ENCODE peak calls at places on chromosomes 6 and 20, in seven cellular contexts. I, F, W, Y, U, H and G are unnamed samples.

GRCh38 chr6:56247654-56248122 is 308 bp upstream of the COL21A1 start:
- DNase-seq in I (no peak), F (no peak), W (no peak), Y (no peak), U (no peak), H (no peak), G (no peak)

GRCh38 chr6:82205793-82206425 is 41.6 kb downstream of the IBTK start:
- DNase-seq in I (no peak), F (no peak), W (no peak), Y (peak; percentile 38), U (no peak), H (no peak), G (no peak)

GRCh38 chr6:157233686-157234085 is 89.6 kb downstream of the TMEM242 start:
- DNase-seq in I (no peak), F (no peak), W (no peak), Y (no peak), U (no peak), H (no peak), G (no peak)

GRCh38 chr6:97726378-97726777 is 443.4 kb upstream of the MMS22L start:
- DNase-seq in I (no peak), F (peak; percentile 25), W (no peak), Y (peak; percentile 7), U (no peak), H (no peak), G (no peak)

GRCh38 chr20:7911586-7912330 is 28.5 kb downstream of the HAO1 start:
- DNase-seq in I (no peak), F (no peak), W (no peak), Y (no peak), U (no peak), H (no peak), G (no peak)

GRCh38 chr20:47487175-47487917 is 14.3 kb upstream of the NCOA3 start:
- DNase-seq in I (peak; percentile 96), F (no peak), W (no peak), Y (no peak), U (peak; percentile 50), H (peak; percentile 91), G (peak; percentile 98)

GRCh38 chr20:47612670-47613069 is 111.0 kb downstream of the NCOA3 start:
- DNase-seq in I (peak; percentile 65), F (no peak), W (no peak), Y (no peak), U (no peak), H (peak; percentile 60), G (no peak)

GRCh38 chr20:53902968-53903651 is 167.3 kb downstream of the BCAS1 start:
- DNase-seq in I (no peak), F (peak; percentile 67), W (no peak), Y (no peak), U (no peak), H (no peak), G (no peak)

GRCh38 chr6:42140756-42141602 is 1.4 kb downstream of the C6orf132 start:
- DNase-seq in I (no peak), F (peak; percentile 75), W (no peak), Y (no peak), U (no peak), H (no peak), G (no peak)

GRCh38 chr6:161233986-161234620 is 39.8 kb downstream of the AGPAT4 start:
- DNase-seq in I (no peak), F (peak; percentile 93), W (peak; percentile 13), Y (peak; percentile 76), U (no peak), H (no peak), G (no peak)

GRCh38 chr6:84462697-84463096 is 235.3 kb upstream of the CEP162 start:
- DNase-seq in I (no peak), F (peak; percentile 82), W (no peak), Y (no peak), U (no peak), H (no peak), G (no peak)

GRCh38 chr6:51738614-51739013 is 348.8 kb downstream of the PKHD1 start:
- DNase-seq in I (no peak), F (no peak), W (no peak), Y (no peak), U (no peak), H (no peak), G (no peak)

GRCh38 chr6:73710470-73710869 is 14.5 kb downstream of the CD109 start:
- DNase-seq in I (no peak), F (peak; percentile 40), W (peak; percentile 82), Y (peak; percentile 48), U (peak; percentile 92), H (no peak), G (no peak)

GRCh38 chr6:159695984-159696383 is 2.9 kb upstream of the SOD2 start:
- DNase-seq in I (no peak), F (peak; percentile 58), W (no peak), Y (no peak), U (no peak), H (peak; percentile 27), G (no peak)

GRCh38 chr6:131811510-131811909 is 3.7 kb downstream of the ENPP1 start:
- DNase-seq in I (no peak), F (no peak), W (no peak), Y (no peak), U (no peak), H (peak; percentile 53), G (no peak)
- H3K4me1 ChIP-seq in I (no peaks in the 10 kb centered on the region), F (peaks cover 17% of the 10 kb centered on the region), W (peaks cover 14% of the 10 kb centered on the region), Y (peaks cover 5% of the 10 kb centered on the region), U (peaks cover 13% of the 10 kb centered on the region), H (peaks cover 14% of the 10 kb centered on the region), G (peaks cover 6% of the 10 kb centered on the region)

DNA sequence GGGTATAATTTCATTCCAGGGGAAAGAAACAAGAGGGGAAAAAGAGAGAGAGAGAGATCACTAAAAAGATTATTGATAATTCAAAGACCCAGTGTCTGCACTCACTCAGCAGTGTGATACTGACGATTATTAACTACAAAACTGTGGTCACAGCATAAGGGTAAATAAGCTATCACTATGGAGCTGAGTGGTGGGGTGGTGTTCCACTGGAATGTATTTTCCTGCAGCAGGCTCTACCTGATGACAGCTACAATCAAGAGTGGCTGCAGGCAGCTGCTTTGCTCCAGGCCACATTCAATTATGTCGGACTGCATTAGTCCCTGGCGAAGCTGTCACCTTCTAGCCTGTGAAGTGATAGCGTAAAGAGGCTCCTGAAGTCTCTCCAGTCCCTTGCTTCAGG is 122.2 kb upstream of the TFAP2D start:
- DNase-seq in I (no peak), F (no peak), W (no peak), Y (no peak), U (no peak), H (peak; percentile 14), G (no peak)
- H3K9me3 ChIP-seq in I (no peaks in the 10 kb centered on the region), F (no peaks in the 10 kb centered on the region), W (peaks cover 9% of the 10 kb centered on the region), Y (no peaks in the 10 kb centered on the region), U (no peaks in the 10 kb centered on the region), H (no peaks in the 10 kb centered on the region), G (no peaks in the 10 kb centered on the region)

DNA sequence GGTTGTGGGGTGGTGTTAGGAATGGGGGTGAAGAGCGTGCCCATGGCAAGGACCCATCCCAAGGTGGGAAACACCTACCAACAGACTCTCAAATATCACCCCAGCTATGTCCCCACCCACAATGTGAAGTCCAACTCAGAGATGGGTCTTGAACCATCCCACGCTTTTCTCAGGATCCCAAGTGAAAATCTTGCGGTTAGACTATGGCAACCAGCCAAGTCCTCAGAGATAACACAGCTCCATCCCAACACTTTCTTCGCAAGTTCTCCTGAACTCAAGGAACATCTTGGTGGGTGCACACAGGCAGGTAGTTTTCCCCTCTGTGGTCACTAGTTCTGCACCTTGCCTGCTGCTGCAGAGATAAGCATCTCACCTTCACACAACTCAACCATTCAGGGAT is 116.0 kb downstream of the CDC5L start:
- DNase-seq in I (no peak), F (no peak), W (no peak), Y (no peak), U (no peak), H (no peak), G (no peak)
- H3K9me2 ChIP-seq in I (no peaks in the 10 kb centered on the region), F (no peaks in the 10 kb centered on the region), W (no peaks in the 10 kb centered on the region), Y (no peaks in the 10 kb centered on the region), U (no peaks in the 10 kb centered on the region), H (no peaks in the 10 kb centered on the region), G (no peaks in the 10 kb centered on the region)

GRCh38 chr6:37141291-37142046 is 28.5 kb upstream of the PIM1 start:
- DNase-seq in I (peak; percentile 25), F (peak; percentile 27), W (no peak), Y (peak; percentile 62), U (peak; percentile 95), H (no peak), G (peak; percentile 39)

GRCh38 chr6:37146735-37147157 is 23.2 kb upstream of the PIM1 start:
- DNase-seq in I (no peak), F (no peak), W (no peak), Y (no peak), U (peak; percentile 39), H (no peak), G (no peak)

GRCh38 chr6:37142047-37142614 is 27.8 kb upstream of the PIM1 start:
- DNase-seq in I (no peak), F (peak; percentile 33), W (no peak), Y (no peak), U (no peak), H (no peak), G (no peak)

GRCh38 chr6:37145443-37145842 is 24.5 kb upstream of the PIM1 start:
- DNase-seq in I (no peak), F (no peak), W (no peak), Y (no peak), U (no peak), H (no peak), G (no peak)

DNA sequence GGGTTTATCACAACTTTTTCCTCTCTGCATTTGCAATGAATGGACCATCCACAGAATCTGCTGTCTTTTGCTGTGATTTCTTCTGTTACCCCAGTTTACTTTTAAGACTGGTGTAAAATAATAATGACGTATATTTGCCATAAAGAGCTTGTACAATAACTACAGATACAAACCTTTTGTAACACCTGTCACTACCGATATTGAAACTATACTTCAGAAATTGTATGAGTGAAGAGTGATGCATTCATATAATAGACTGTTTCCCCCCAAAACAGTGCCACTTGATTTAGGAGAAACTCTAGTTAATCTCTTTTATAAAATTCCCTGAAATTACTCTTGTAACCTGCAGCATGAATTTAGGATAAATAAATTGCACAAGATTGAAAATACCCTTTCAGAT is 26.4 kb upstream of the PIM1 start:
- DNase-seq in I (no peak), F (no peak), W (no peak), Y (no peak), U (no peak), H (no peak), G (no peak)
- H3K4me1 ChIP-seq in I (peaks cover 15% of the 10 kb centered on the region), F (peaks cover 37% of the 10 kb centered on the region), W (peaks cover 32% of the 10 kb centered on the region), Y (peaks cover 24% of the 10 kb centered on the region), U (peaks cover 65% of the 10 kb centered on the region), H (no peaks in the 10 kb centered on the region), G (peaks cover 15% of the 10 kb centered on the region)